ENCODE peak calls at places on chromosomes 6 and 20, in four cellular contexts. Z is IMR-90, S is H1, P is mesendoderm. Q is an unnamed sample.

GRCh38 chr20:9407805-9408421 is 106.5 kb upstream of the LAMP5 start:
- DNase-seq in S (peak), Z (peak), P (peak), Q (peak)

GRCh38 chr20:4173142-4173541 is 157.8 kb upstream of the RNF24 start:
- DNase-seq in P (no peak), S (no peak), Z (no peak), Q (no peak)

GRCh38 chr6:20891161-20891560 is 356.9 kb downstream of the CDKAL1 start:
- DNase-seq in S (no peak), Z (no peak), P (peak), Q (no peak)

GRCh38 chr6:90351696-90352095 is 55.1 kb upstream of the BACH2 start:
- DNase-seq in Z (peak), S (no peak), P (no peak), Q (no peak)

GRCh38 chr20:46205349-46205748 is 87.2 kb downstream of the CD40 start:
- DNase-seq in Z (no peak), S (no peak), P (no peak), Q (no peak)

GRCh38 chr6:18741741-18742140 is 354.6 kb downstream of the RNF144B start:
- DNase-seq in P (no peak), S (no peak), Z (no peak), Q (no peak)

GRCh38 chr6:160386869-160387518 is 38.8 kb downstream of the SLC22A3 start:
- DNase-seq in S (no peak), P (peak), Z (no peak), Q (no peak)

GRCh38 chr6:15255481-15256414 is 9.9 kb downstream of the JARID2 start:
- DNase-seq in Z (no peak), S (no peak), P (no peak), Q (no peak)

GRCh38 chr6:135675862-135676261 is 175.6 kb upstream of the PDE7B start:
- DNase-seq in S (no peak), Z (peak), P (peak), Q (peak)

GRCh38 chr6:33851959-33852358 is 48.2 kb upstream of the MLN start:
- DNase-seq in Z (no peak), S (peak), P (peak), Q (peak)

GRCh38 chr6:140434761-140435160 is 1060.3 kb upstream of the CITED2 start:
- DNase-seq in P (no peak), Z (peak), S (no peak), Q (no peak)

GRCh38 chr6:142280265-142280664 is 21.5 kb upstream of the ADGRG6 start:
- DNase-seq in Z (no peak), P (no peak), S (no peak), Q (no peak)

GRCh38 chr6:52335576-52335975 is 26.4 kb upstream of the PAQR8 start:
- DNase-seq in S (no peak), Z (no peak), P (no peak), Q (no peak)

GRCh38 chr20:3670511-3670910 is 7.3 kb upstream of the GFRA4 start:
- DNase-seq in P (no peak), S (no peak), Z (peak), Q (peak)

GRCh38 chr6:16130932-16131387 is 2.1 kb downstream of the MYLIP start:
- DNase-seq in Z (peak), S (no peak), P (peak), Q (no peak)

GRCh38 chr6:168029459-168030217 is 32.2 kb downstream of the KIF25 start:
- DNase-seq in Z (no peak), S (no peak), P (no peak), Q (no peak)
- H3K4ac ChIP-seq in Z (no peak), S (no peak), P (no peak), Q (no peak)

GRCh38 chr6:109008951-109009760 is 85.5 kb downstream of the SESN1 start:
- DNase-seq in P (peak), S (peak), Z (peak), Q (peak)

GRCh38 chr6:109008537-109008950 is 86.1 kb downstream of the SESN1 start:
- DNase-seq in Z (peak), P (no peak), S (no peak), Q (no peak)

GRCh38 chr6:109008061-109008460 is 86.6 kb downstream of the SESN1 start:
- DNase-seq in P (no peak), S (no peak), Z (no peak), Q (no peak)

GRCh38 chr6:109007521-109007920 is 87.1 kb downstream of the SESN1 start:
- DNase-seq in Z (no peak), P (no peak), S (no peak), Q (no peak)

GRCh38 chr6:109006818-109007217 is 87.8 kb downstream of the SESN1 start:
- DNase-seq in P (no peak), Z (no peak), S (no peak), Q (no peak)
- H3K4me2 ChIP-seq in P (no peak), Z (peak), S (no peak), Q (no peak)

DNA sequence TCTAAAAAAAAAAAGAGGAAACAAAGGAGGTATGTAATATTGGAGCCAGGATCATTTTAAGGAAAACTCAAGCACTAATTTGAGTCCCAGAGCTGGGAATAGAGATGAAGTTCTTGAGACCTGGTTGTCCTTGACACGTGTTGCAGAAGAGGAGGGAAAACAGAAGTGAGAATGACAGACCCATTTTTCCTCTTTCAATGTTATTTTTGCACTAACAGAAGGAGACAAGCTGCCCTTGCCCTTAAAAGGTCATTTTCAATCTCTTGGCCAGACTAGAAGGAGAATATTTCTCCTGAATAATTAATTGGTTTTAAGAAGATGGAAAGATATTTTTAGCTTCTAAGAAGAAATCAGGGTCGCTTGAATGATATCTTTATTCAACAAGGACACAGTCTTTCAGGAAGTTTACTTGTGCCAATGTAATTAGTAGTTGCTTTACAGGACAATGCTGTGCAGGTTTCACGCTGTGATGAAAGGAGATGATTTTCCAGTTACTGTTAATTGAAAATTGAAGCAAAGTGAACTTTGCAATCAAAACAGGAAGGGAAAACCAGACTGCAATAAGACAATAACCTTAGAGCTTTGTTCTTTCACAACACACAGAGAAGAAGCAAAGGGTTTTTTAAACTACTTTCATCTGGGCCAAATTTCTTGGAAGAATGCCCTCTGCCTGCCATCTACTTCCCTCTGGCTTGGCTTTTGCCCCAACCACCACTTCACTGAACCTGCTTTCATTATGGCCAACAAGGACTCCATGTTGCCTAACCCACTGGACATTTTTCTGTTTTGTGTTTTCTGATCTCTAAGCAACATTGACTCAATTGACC is 107.8 kb upstream of the SHLD1 start:
- DNase-seq in Z (no peak), S (no peak), P (no peak), Q (no peak)
- H3K56ac ChIP-seq in Z (no peak), S (no peak), P (no peak), Q (no peak)

DNA sequence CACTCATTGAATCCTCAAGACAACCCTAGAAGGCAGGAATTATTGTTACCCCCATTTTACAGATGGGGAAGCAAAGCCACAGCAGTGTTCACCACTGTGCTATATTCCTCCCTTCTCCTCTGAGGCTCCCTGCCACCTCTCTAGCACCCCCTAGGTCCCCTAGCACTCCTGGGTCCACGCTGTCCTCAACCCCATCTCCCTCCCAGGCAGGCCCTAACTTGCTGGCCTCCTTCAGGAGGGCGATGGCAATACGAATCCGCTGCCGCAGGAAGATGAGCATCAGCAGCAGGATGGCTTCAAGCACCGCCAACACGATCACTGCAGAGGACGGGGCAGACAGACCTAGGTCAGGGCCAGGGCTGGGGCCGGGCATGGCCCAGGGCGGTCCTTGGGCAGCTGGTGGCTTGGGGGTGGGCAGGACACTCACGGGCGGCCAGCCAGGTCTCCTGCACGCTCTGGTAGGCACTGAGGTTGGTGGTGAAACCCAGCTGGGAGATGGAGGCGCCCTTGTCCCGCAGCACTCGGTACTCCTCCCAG is 7.8 kb upstream of the NEU1 start:
- DNase-seq in Z (no peak), S (peak), P (no peak), Q (peak)
- H3K4ac ChIP-seq in Z (no peak), S (no peak), P (no peak), Q (no peak)

Q was measured in H9.